ENCODE peak calls at places on chromosomes 1 and 21, in five cellular contexts. D is astrocyte; X is bronchial epithelial cell; Y is A549; O is naive thymus-derived CD4-positive, alpha-beta T cell. A is an unnamed sample.

GRCh38 chr1:111615874-111616715 is 3.5 kb upstream of the RAP1A start:
- DNase-seq in D (no peak), X (no peak), Y (no peak), O (no peak), A (peak)

GRCh38 chr1:153070243-153070642 is 1.2 kb downstream of the SPRR2B start:
- DNase-seq in D (no peak), X (no peak), Y (peak), O (no peak), A (no peak)

GRCh38 chr1:222233441-222234180 is 314.3 kb downstream of the HHIPL2 start:
- DNase-seq in D (peak), X (no peak), Y (no peak), O (no peak), A (no peak)

GRCh38 chr1:189424746-189425331 is 1052.8 kb downstream of the BRINP3 start:
- DNase-seq in D (peak), X (peak), Y (no peak), O (no peak), A (no peak)

GRCh38 chr1:13889495-13889894 is 189.5 kb downstream of the PRDM2 start:
- DNase-seq in D (no peak), X (no peak), Y (no peak), O (no peak), A (no peak)

GRCh38 chr1:59477286-59477685 is 180.4 kb downstream of the FGGY start:
- DNase-seq in D (peak), X (peak), Y (no peak), O (no peak), A (no peak)

GRCh38 chr1:18603212-18603852 is 27.3 kb upstream of the PAX7 start:
- DNase-seq in D (no peak), X (no peak), Y (no peak), O (no peak), A (no peak)

GRCh38 chr1:9833632-9834031 is 9.9 kb upstream of the CLSTN1 start:
- DNase-seq in D (no peak), X (no peak), Y (no peak), O (no peak), A (no peak)

GRCh38 chr1:224705578-224705977 is 89.5 kb downstream of the CNIH3 start:
- DNase-seq in D (no peak), X (no peak), Y (no peak), O (no peak), A (no peak)

GRCh38 chr1:234962340-234962989 is 166.2 kb downstream of the TOMM20 start:
- DNase-seq in D (peak), X (peak), Y (peak), O (no peak), A (peak)
- H3K4me3 ChIP-seq in D (peak), X (no peak), Y (no peak), O (peak), A (no peak)

GRCh38 chr21:26005464-26005863 is 165.1 kb downstream of the APP start:
- DNase-seq in D (no peak), X (no peak), Y (no peak), O (no peak), A (no peak)
- H3K4me3 ChIP-seq in D (no peak), X (no peak), Y (no peak), O (no peak), A (no peak)

GRCh38 chr1:27863552-27863943 is 8.8 kb upstream of the THEMIS2 start:
- DNase-seq in D (no peak), X (no peak), Y (no peak), O (no peak), A (peak)
- H3K4me3 ChIP-seq in D (no peak), X (no peak), Y (no peak), O (no peak), A (no peak)

GRCh38 chr21:35563885-35564451 is 496.4 kb downstream of the SETD4 start:
- DNase-seq in D (peak), X (no peak), Y (no peak), O (no peak), A (no peak)
- H3K4me3 ChIP-seq in D (peak), X (no peak), Y (no peak), O (no peak), A (no peak)

GRCh38 chr1:43453442-43454269 is at the start of gene HYI:
- DNase-seq in D (peak), X (peak), Y (peak), O (peak), A (peak)
- H3K4me3 ChIP-seq in D (peak), X (peak), Y (peak), O (peak), A (peak)

DNA sequence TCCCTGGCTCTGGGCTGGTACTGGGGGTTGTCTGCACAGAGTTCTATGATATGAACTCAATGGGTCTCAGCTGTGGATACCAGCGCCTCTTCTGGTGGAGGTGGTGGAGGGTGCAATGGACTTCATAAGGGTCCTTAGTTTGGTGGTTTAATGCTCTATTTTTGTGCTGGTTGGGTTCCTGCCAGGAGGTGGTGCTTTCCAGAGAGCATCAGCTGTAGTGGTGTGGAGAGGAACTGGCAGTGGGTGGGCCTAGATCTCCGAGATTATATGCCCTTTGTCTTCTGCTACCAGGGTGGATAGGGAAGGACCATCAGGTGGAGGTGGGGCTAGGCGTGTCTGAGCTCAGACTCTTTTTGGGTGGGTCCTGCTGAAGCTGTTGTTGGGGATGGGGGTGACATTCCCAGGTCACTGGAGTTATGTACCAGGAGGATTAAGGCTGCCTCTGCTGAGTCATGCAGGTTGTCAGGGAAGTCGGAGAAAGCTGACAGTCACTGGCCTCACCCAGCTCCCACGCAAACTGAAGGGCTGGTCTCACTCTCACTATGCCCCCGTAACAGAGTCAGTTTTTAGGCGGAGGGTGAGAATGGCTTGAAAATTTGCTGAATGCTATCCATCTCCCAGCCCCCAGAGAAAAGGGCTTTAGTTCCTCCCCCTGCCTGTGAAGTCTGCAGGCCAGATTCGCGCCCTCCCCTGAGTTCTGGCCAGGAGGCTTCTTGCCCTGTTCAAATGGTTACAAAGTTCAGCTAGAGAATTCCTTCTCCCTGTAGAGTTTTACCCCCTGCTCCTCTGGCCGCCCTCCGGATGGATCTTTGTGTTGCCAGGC is 902.9 kb downstream of the LTN1 start:
- DNase-seq in D (no peak), X (peak), Y (peak), O (no peak), A (no peak)
- H3K4me3 ChIP-seq in D (no peak), X (no peak), Y (no peak), O (no peak), A (no peak)

GRCh38 chr1:67830226-67830625 is 3.0 kb downstream of the GNG12 start:
- DNase-seq in D (peak), X (peak), Y (no peak), O (no peak), A (no peak)
- H3K4me3 ChIP-seq in D (peak), X (no peak), Y (peak), O (no peak), A (no peak)

DNA sequence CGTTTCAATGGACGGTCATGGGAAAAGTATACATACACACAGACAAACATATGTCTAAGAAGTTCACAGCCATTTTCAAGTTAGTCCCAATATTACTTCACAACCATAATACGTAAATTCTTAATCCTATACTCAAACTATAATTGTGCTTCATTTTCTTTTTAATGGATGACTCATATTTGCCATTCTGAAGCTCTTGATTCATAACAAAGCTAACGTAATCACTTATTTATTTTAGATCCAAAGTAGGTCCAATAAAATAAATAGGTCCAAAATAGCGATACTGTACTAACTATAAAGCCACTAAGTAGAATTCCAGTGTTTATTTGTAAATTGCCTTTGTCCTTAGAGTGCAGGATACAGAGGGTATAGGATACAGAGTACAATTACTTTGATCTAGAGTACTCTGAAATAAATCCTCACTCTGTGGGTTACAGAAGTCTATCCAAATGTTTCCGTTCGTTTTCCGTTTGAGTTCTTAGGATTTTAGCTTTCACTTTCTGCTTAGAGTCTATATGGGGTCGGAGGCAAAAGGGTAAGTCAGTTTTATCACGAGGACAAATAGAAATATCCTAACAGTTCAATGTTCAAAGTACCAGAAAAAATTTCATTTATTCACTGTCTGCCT is 8.8 kb upstream of the C1orf115 start:
- DNase-seq in D (no peak), X (peak), Y (no peak), O (no peak), A (no peak)
- H3K4me3 ChIP-seq in D (no peak), X (no peak), Y (no peak), O (no peak), A (no peak)

GRCh38 chr1:31654171-31654776 is 9.6 kb upstream of the PEF1 start:
- DNase-seq in D (no peak), X (no peak), Y (no peak), O (no peak), A (no peak)

GRCh38 chr1:31655104-31655503 is 10.4 kb upstream of the PEF1 start:
- DNase-seq in D (no peak), X (no peak), Y (no peak), O (no peak), A (no peak)

GRCh38 chr1:31651766-31652165 is 7.1 kb upstream of the PEF1 start:
- DNase-seq in D (no peak), X (no peak), Y (no peak), O (no peak), A (no peak)

GRCh38 chr1:31652891-31653489 is 8.3 kb upstream of the PEF1 start:
- DNase-seq in D (no peak), X (no peak), Y (no peak), O (no peak), A (no peak)

GRCh38 chr1:31653761-31654160 is 9.1 kb upstream of the PEF1 start:
- DNase-seq in D (no peak), X (no peak), Y (no peak), O (no peak), A (no peak)
- H3K4me3 ChIP-seq in D (no peak), X (no peak), Y (no peak), O (no peak), A (no peak)